ENCODE peak calls at places on chromosomes 6 and 20, in eight cellular contexts. P is stomach, E is tibial artery, B is adrenal gland, L is HCT116, Y is testis, G is lower lobe of right lung, H is heart left ventricle. F is an unnamed sample.
A peak's percentile ranks its signal among the peaks of the same experiment; 100 is the strongest.

GRCh38 chr20:10536531-10536930 is 101.4 kb downstream of the SLX4IP start:
- DNase-seq in L (no peak), H (no peak), G (peak; percentile 50), B (peak; percentile 30), Y (no peak), E (no peak), P (peak; percentile 74), F (peak; percentile 28)

GRCh38 chr20:53735536-53736050 is 142.0 kb upstream of the ZNF217 start:
- DNase-seq in G (no peak), Y (no peak), B (no peak), H (no peak), P (no peak), L (no peak), E (no peak), F (no peak)

GRCh38 chr6:104855507-104855906 is 4.2 kb downstream of the HACE1 start:
- DNase-seq in Y (no peak), P (no peak), H (no peak), B (no peak), L (no peak), E (no peak), G (no peak), F (no peak)

GRCh38 chr6:85405175-85405852 is 44.6 kb upstream of the NT5E start:
- DNase-seq in G (no peak), E (no peak), H (no peak), L (no peak), Y (no peak), P (peak; percentile 37), B (no peak), F (no peak)

GRCh38 chr20:31833130-31833930 is 12.1 kb downstream of the FOXS1 start:
- DNase-seq in G (peak; percentile 74), L (peak; percentile 36), B (peak; percentile 50), P (peak; percentile 66), E (peak; percentile 58), H (peak; percentile 67), Y (peak; percentile 78), F (peak; percentile 82)

GRCh38 chr6:170584181-170584953 is at the start of gene PDCD2:
- DNase-seq in H (peak; percentile 96), Y (peak; percentile 96), P (peak; percentile 94), B (peak; percentile 94), L (peak; percentile 79), E (peak; percentile 90), G (peak; percentile 97), F (peak; percentile 96)

GRCh38 chr6:140285471-140285870 is 911.0 kb upstream of the CITED2 start:
- DNase-seq in L (no peak), Y (no peak), H (no peak), G (no peak), E (no peak), P (no peak), B (no peak), F (no peak)

GRCh38 chr20:52974155-52974554 is 2.0 kb downstream of the TSHZ2 start:
- DNase-seq in L (no peak), P (no peak), G (no peak), H (no peak), Y (peak; percentile 43), B (peak; percentile 73), E (no peak), F (peak; percentile 60)

GRCh38 chr6:77231438-77232305 is 231.6 kb downstream of the HTR1B start:
- DNase-seq in B (no peak), L (no peak), G (no peak), E (no peak), H (no peak), P (no peak), Y (no peak), F (no peak)

GRCh38 chr6:63546236-63546635 is 26.0 kb upstream of the LOC128125822 start:
- DNase-seq in E (no peak), P (no peak), L (no peak), G (no peak), H (no peak), B (no peak), Y (no peak), F (no peak)

GRCh38 chr6:149483849-149484635 is 772 bp downstream of the ZC3H12D start:
- DNase-seq in E (no peak), B (no peak), Y (no peak), H (no peak), P (no peak), G (no peak), L (no peak), F (no peak)

GRCh38 chr6:168870982-168871381 is 382.7 kb downstream of the THBS2 start:
- DNase-seq in B (no peak), P (no peak), E (no peak), G (no peak), L (no peak), Y (no peak), H (no peak), F (no peak)

GRCh38 chr6:170279977-170280688 is 10.7 kb downstream of the DLL1 start:
- DNase-seq in Y (peak; percentile 86), B (peak; percentile 83), P (peak; percentile 75), G (peak; percentile 87), E (no peak), H (peak; percentile 74), L (no peak), F (peak; percentile 69)

GRCh38 chr6:138576303-138576702 is 77.0 kb upstream of the NHSL1 start:
- DNase-seq in P (no peak), B (no peak), Y (no peak), H (no peak), G (no peak), L (no peak), E (no peak), F (no peak)

GRCh38 chr6:85580104-85580877 is 13.4 kb downstream of the SNX14 start:
- DNase-seq in Y (no peak), G (no peak), B (peak; percentile 35), P (peak; percentile 45), E (no peak), L (no peak), H (no peak), F (no peak)

GRCh38 chr6:10278786-10279185 is 136.1 kb downstream of the TFAP2A start:
- DNase-seq in E (no peak), H (no peak), G (no peak), L (no peak), P (no peak), Y (no peak), B (peak; percentile 15), F (no peak)

GRCh38 chr6:42378125-42378524 is 73.6 kb downstream of the TRERF1 start:
- DNase-seq in P (no peak), E (no peak), G (no peak), B (no peak), L (no peak), H (no peak), Y (no peak), F (no peak)
- H3K4me1 ChIP-seq in P (no peaks in the 10 kb centered on the region), E (no peaks in the 10 kb centered on the region), G (peaks cover 20% of the 10 kb centered on the region), B (no peaks in the 10 kb centered on the region), L (no peaks in the 10 kb centered on the region), H (peaks cover 56% of the 10 kb centered on the region), Y (peaks cover 13% of the 10 kb centered on the region), F (no peaks in the 10 kb centered on the region)

DNA sequence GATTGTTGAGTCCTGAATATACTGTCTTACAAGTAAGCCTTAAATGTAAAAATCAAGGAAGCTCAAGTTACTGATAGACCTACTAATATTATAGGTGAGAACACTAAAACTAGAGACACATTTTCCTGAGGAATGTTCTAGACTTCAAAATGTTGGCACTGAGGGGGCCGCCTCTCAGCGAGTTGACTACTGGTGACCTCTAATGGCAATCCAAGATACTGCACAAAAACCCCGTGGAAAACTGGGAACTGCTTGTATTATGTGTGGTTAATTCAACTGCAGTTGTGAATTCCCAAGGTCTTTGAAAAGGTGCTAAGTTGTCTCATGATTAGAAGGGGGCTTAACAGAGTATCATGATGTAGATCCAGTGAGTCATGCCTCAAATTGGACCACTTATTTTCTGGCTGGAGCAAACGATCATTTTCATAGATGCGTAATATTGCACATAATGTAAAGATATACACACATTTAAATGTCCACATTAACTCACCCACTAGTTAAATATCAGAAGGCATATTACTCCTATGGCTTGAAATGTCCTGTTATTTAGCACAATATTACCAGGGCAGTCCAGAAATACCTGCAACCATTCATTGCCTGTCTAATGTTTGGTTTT is 336.2 kb downstream of the FOXA2 start:
- DNase-seq in L (no peak), P (no peak), H (no peak), E (no peak), B (no peak), Y (peak; percentile 24), G (no peak), F (peak; percentile 13)
- TF ChIP-seq CTCF in L (peak; percentile 62), P (no peak), H (peak; percentile 28), E (peak; percentile 32), B (no peak), Y (peak; percentile 15), G (peak; percentile 36), F (peak; percentile 45)

GRCh38 chr6:43517503-43518357 is 841 bp downstream of the POLR1C start:
- DNase-seq in P (no peak), H (no peak), L (no peak), E (no peak), Y (no peak), B (no peak), G (no peak), F (no peak)

GRCh38 chr6:43520097-43520496 is 3.2 kb downstream of the POLR1C start:
- DNase-seq in Y (no peak), L (no peak), B (no peak), E (no peak), P (no peak), H (no peak), G (no peak), F (no peak)

GRCh38 chr6:43516367-43516696 is 394 bp downstream of the YIPF3 start:
- DNase-seq in H (no peak), G (no peak), Y (no peak), P (no peak), L (no peak), B (no peak), E (no peak), F (no peak)

GRCh38 chr6:43515808-43516207 is 918 bp downstream of the YIPF3 start:
- DNase-seq in G (no peak), H (no peak), B (no peak), L (no peak), E (no peak), P (no peak), Y (no peak), F (no peak)

DNA sequence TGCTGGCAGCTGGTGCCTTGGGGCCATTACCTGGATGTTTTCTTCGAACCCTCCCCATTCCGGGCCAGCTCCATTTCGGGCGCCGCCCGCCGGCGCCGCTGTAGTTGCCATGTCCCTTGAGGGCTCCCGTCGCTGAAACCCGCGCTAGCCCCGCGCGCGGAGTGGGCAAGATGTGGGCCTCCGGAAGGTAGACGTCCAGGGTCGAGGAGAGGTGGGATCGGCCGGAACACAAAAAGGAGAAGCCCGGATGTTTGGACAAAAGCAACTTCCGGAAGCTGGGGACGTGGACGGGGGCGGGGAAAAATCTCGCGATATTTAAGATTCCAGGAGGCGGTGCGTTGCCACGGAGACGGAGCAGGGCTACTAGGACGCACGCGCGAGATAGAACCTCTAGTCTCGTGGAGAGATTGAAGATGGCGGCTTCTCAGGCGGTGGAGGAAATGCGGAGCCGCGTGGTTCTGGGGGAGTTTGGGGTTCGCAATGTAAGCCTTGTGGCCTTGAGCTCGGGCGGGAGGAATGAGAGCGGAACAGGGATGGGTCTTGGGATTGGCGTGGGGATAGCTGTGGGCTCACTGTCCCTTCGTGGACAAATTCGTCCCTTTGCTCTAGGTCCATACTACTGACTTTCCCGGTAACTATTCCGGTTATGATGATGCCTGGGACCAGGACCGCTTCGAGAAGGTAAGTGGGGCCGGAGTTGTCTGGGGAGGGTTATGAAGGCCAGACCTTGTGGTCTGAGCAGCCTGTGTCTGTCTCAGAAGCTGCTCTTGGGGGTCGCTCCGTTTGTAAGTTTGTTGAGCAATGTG is at the start of the genes POLR1C and YIPF3:
- DNase-seq in G (peak; percentile 98), H (peak; percentile 97), P (peak; percentile 99), B (peak; percentile 98), L (peak; percentile 98), E (peak; percentile 97), Y (peak; percentile 99), F (peak; percentile 97)
- H3K4me1 ChIP-seq in G (peaks cover 45% of the 10 kb centered on the region), H (peaks cover 53% of the 10 kb centered on the region), P (peaks cover 42% of the 10 kb centered on the region), B (peaks cover 17% of the 10 kb centered on the region), L (peaks cover 21% of the 10 kb centered on the region), E (peaks cover 33% of the 10 kb centered on the region), Y (peaks cover 23% of the 10 kb centered on the region), F (no peaks in the 10 kb centered on the region)

GRCh38 chr6:40054602-40055001 is 120.3 kb upstream of the MOCS1 start:
- DNase-seq in B (no peak), G (no peak), Y (no peak), E (no peak), H (no peak), P (no peak), L (no peak), F (no peak)
- TF ChIP-seq CTCF in B (no peak), G (no peak), Y (no peak), E (no peak), H (no peak), P (no peak), L (no peak), F (no peak)

F was measured in BE2C.